ENCODE peak calls at places on chromosomes 11 and 22, in six cellular contexts. A is IMR-90, E is mesenchymal stem cell, U is H9, B is H1, F is trophoblast cell. P is an unnamed sample. For H3K4me1, the result is how much of the 10 kb centered on the place peaks cover.

GRCh38 chr11:121741954-121742361 is 289.2 kb upstream of the SORL1-AS1 start:
- DNase-seq in A (peak), F (no peak), U (no peak), B (no peak), E (no peak), P (no peak)

GRCh38 chr22:43400449-43400848 is 11.4 kb upstream of the MPPED1 start:
- DNase-seq in F (no peak), U (no peak), A (no peak), B (no peak), E (no peak), P (no peak)

GRCh38 chr22:39266398-39267030 is 21.7 kb upstream of the PDGFB start:
- DNase-seq in A (peak), B (no peak), F (peak), U (no peak), E (peak), P (no peak)

GRCh38 chr22:27666272-27666997 is 135.1 kb downstream of the MN1 start:
- DNase-seq in A (no peak), U (no peak), F (no peak), B (no peak), E (no peak), P (no peak)

GRCh38 chr11:35792148-35792845 is 129.7 kb downstream of the TRIM44 start:
- DNase-seq in U (no peak), B (no peak), A (no peak), F (no peak), E (no peak), P (no peak)

GRCh38 chr22:46057762-46058420 is 80.9 kb upstream of the WNT7B start:
- DNase-seq in F (no peak), E (no peak), B (no peak), A (no peak), U (peak), P (no peak)

GRCh38 chr11:132962026-132962425 is 570.3 kb downstream of the OPCML start:
- DNase-seq in B (no peak), F (no peak), E (no peak), A (peak), U (no peak), P (no peak)

GRCh38 chr22:41929158-41929896 is 2.7 kb upstream of the TNFRSF13C start:
- DNase-seq in A (no peak), F (no peak), B (no peak), U (no peak), E (no peak), P (no peak)

GRCh38 chr11:78050964-78051831 is 12.5 kb upstream of the THRSP start:
- DNase-seq in A (peak), F (no peak), U (peak), B (no peak), E (peak), P (no peak)

GRCh38 chr22:39665661-39666431 is 95.3 kb downstream of the CACNA1I start:
- DNase-seq in B (no peak), U (no peak), F (no peak), E (no peak), A (no peak), P (no peak)

GRCh38 chr11:35943761-35944502 is at the start of gene LDLRAD3:
- DNase-seq in A (peak), U (peak), F (peak), B (peak), E (peak), P (peak)

GRCh38 chr22:46122511-46122971 is 27.8 kb upstream of the PPARA start:
- DNase-seq in E (peak), A (peak), F (peak), U (peak), B (no peak), P (peak)

DNA sequence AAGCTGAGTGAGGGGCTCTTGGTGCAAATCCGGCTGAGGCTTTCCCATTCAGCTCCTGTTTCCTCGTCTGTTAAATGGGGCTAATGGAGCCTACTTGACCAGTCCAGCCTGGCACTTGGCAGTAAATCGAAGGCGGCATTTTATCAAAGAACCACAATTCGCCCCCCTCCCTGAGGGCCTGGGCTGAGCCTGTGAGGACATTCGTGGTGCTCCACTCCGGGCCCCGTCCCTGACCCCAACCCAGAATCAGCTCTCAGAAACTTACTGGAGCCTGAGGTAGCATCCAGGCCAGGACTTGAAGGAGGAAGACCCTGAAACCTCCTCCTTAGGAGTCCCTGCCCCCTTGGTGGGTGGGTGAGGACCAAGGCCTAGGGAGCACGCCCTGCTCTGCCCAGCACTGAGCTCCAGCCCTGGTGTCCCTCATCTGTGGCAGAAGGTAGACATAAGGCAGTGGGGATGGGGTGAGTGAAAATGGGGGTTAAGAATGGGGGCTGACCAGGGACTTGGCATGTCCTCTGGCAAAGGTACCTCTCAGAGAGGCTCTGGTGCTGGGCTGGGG is 2.1 kb upstream of the CASTOR1 start:
- DNase-seq in F (no peak), E (no peak), B (no peak), A (no peak), U (no peak), P (no peak)
- H3K4me1 ChIP-seq in F (under half), E (under half), B (under half), A (under half), U (under half), P (under half)

GRCh38 chr11:74133416-74133815 is 37.4 kb downstream of the C2CD3 start:
- DNase-seq in U (no peak), E (no peak), A (no peak), F (peak), B (no peak), P (no peak)
- H3K14ac ChIP-seq in U (no peak), E (no peak), A (peak), F (no peak), B (no peak), P (no peak)

GRCh38 chr22:30298005-30298701 is 8.8 kb upstream of the CASTOR1 start:
- DNase-seq in E (no peak), B (no peak), U (no peak), A (no peak), F (peak), P (no peak)

GRCh38 chr22:30296851-30297250 is 7.5 kb upstream of the CASTOR1 start:
- DNase-seq in U (no peak), A (no peak), E (no peak), B (no peak), F (no peak), P (no peak)

GRCh38 chr22:30297276-30298004 is 8.1 kb upstream of the CASTOR1 start:
- DNase-seq in F (no peak), B (no peak), A (no peak), E (no peak), U (no peak), P (no peak)

GRCh38 chr22:30301995-30302809 is 12.9 kb upstream of the CASTOR1 start:
- DNase-seq in A (peak), E (peak), B (no peak), U (no peak), F (peak), P (no peak)

GRCh38 chr22:30299322-30299721 is 10.0 kb upstream of the CASTOR1 start:
- DNase-seq in E (no peak), A (no peak), B (no peak), U (no peak), F (no peak), P (no peak)
- H3K27ac ChIP-seq in E (no peak), A (no peak), B (no peak), U (no peak), F (peak), P (no peak)

DNA sequence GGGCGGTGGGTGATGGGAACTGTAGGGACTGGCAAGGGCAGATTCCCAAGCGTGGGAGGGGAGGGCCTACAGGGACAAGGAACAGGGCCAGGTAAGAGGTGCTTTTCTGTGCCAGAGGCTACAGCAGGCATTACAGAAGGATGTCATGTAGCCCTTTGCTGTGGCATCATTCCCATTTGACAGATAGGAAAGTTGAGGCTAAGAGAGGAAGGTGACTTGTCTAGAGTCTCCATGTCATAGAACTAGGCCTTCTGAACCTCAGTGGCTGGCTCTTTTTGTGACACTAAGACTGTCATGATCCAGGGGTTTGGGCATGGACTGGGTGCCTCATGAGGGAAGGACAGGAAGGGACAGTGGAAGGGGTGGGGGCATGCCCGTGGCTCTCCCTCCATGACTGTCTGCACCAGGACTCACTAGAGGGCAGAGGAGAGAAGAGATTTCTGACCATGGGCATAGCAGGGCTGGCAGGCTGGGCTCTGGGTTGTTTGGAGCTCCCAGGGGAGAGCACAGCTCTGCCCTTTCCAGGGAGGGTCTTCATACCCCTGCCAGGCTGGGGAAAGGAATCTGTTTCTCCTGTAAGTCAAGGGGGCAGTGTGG is 3.2 kb downstream of the MMP11 start:
- DNase-seq in E (no peak), A (no peak), B (no peak), U (no peak), F (no peak), P (no peak)
- H3K4me1 ChIP-seq in E (under half), A (under half), B (under half), U (under half), F (under half), P (under half)

GRCh38 chr11:70246196-70246595 is 24.3 kb upstream of the PPFIA1 start:
- DNase-seq in F (no peak), E (peak), A (peak), B (no peak), U (no peak), P (no peak)
- H3K14ac ChIP-seq in F (no peak), E (no peak), A (no peak), B (no peak), U (no peak), P (no peak)

GRCh38 chr11:106958506-106959248 is 59.6 kb downstream of the GUCY1A2 start:
- DNase-seq in E (no peak), F (no peak), U (no peak), A (no peak), B (no peak), P (no peak)

GRCh38 chr11:106961048-106961447 is 57.2 kb downstream of the GUCY1A2 start:
- DNase-seq in F (no peak), A (no peak), E (peak), U (no peak), B (no peak), P (no peak)

GRCh38 chr11:106959386-106959785 is 58.9 kb downstream of the GUCY1A2 start:
- DNase-seq in A (no peak), U (no peak), F (no peak), E (no peak), B (no peak), P (no peak)

GRCh38 chr11:106959800-106960199 is 58.5 kb downstream of the GUCY1A2 start:
- DNase-seq in U (no peak), E (peak), F (peak), A (no peak), B (no peak), P (no peak)

GRCh38 chr11:106956887-106957505 is 61.3 kb downstream of the GUCY1A2 start:
- DNase-seq in F (no peak), E (no peak), B (peak), A (no peak), U (peak), P (no peak)
- H3K27ac ChIP-seq in F (no peak), E (no peak), B (peak), A (no peak), U (no peak), P (no peak)